ENCODE peak calls at places on chromosomes 12 and 14, in ten cellular contexts. V is breast epithelium, D is uterus, G is IMR-90, A is Peyer's patch, U is heart left ventricle, S is stomach, P is suprapubic skin, B is ovary, W is transverse colon. X is an unnamed sample.

GRCh38 chr12:66438601-66439000 is 136.3 kb downstream of the HELB start:
- DNase-seq in V (no peak), A (no peak), D (no peak), U (no peak), B (no peak), G (peak), W (no peak), S (no peak), P (no peak), X (no peak)

GRCh38 chr12:110689601-110690430 is 901 bp upstream of the HVCN1 start:
- DNase-seq in V (no peak), D (peak), U (peak), S (peak), W (peak), P (no peak), G (no peak), B (peak), A (peak), X (peak)

GRCh38 chr12:27841392-27841882 is 61.4 kb upstream of the MANSC4 start:
- DNase-seq in A (no peak), U (no peak), D (no peak), S (no peak), G (peak), P (no peak), B (no peak), W (no peak), V (no peak), X (no peak)

GRCh38 chr12:52847335-52848102 is 1.3 kb downstream of the KRT78 start:
- DNase-seq in A (no peak), G (no peak), D (no peak), B (no peak), P (no peak), U (no peak), S (peak), V (no peak), W (no peak), X (no peak)

GRCh38 chr12:78672033-78672432 is 192.5 kb upstream of the SYT1 start:
- DNase-seq in B (no peak), V (no peak), G (no peak), U (no peak), A (no peak), W (no peak), D (no peak), S (no peak), P (no peak), X (no peak)

GRCh38 chr12:8681129-8681902 is 16.5 kb upstream of the RIMKLB start:
- DNase-seq in S (no peak), U (no peak), D (no peak), V (no peak), B (no peak), A (no peak), G (peak), P (no peak), W (no peak), X (no peak)

GRCh38 chr12:2936301-2936700 is 22.9 kb upstream of the TEAD4 start:
- DNase-seq in S (no peak), A (no peak), W (no peak), D (no peak), P (no peak), B (no peak), V (no peak), U (no peak), G (no peak), X (no peak)

GRCh38 chr12:112617191-112617505 is 174.4 kb upstream of the RPH3A start:
- DNase-seq in D (no peak), S (no peak), B (no peak), P (no peak), G (no peak), W (no peak), V (no peak), A (no peak), U (no peak), X (no peak)

GRCh38 chr12:66036317-66036716 is 94.2 kb downstream of the LLPH start:
- DNase-seq in P (no peak), S (no peak), D (peak), W (no peak), V (no peak), U (peak), G (peak), B (no peak), A (no peak), X (peak)

GRCh38 chr12:63882844-63883243 is 38.3 kb downstream of the SRGAP1 start:
- DNase-seq in B (no peak), D (no peak), P (no peak), V (no peak), A (no peak), W (no peak), G (peak), U (no peak), S (no peak), X (peak)

GRCh38 chr14:38197001-38197760 is 10.5 kb upstream of the SSTR1 start:
- DNase-seq in W (no peak), P (no peak), D (no peak), U (no peak), G (peak), V (no peak), A (no peak), B (no peak), S (no peak), X (no peak)

GRCh38 chr12:13772264-13772663 is 209.1 kb downstream of the GRIN2B start:
- DNase-seq in S (no peak), W (no peak), B (no peak), V (no peak), D (no peak), A (no peak), P (no peak), G (no peak), U (no peak), X (no peak)

GRCh38 chr14:34111505-34111904 is 160.6 kb upstream of the EGLN3 start:
- DNase-seq in A (no peak), W (no peak), S (no peak), G (no peak), P (no peak), U (no peak), B (no peak), V (no peak), D (no peak), X (no peak)

GRCh38 chr12:123696641-123697040 is 15.5 kb upstream of the ATP6V0A2 start:
- DNase-seq in S (no peak), P (no peak), V (no peak), G (no peak), A (no peak), U (no peak), D (no peak), B (no peak), W (no peak), X (no peak)

GRCh38 chr14:75229923-75230792 is 48.5 kb upstream of the FOS start:
- DNase-seq in V (peak), G (peak), W (peak), A (peak), S (peak), U (no peak), P (no peak), B (no peak), D (no peak), X (peak)

DNA sequence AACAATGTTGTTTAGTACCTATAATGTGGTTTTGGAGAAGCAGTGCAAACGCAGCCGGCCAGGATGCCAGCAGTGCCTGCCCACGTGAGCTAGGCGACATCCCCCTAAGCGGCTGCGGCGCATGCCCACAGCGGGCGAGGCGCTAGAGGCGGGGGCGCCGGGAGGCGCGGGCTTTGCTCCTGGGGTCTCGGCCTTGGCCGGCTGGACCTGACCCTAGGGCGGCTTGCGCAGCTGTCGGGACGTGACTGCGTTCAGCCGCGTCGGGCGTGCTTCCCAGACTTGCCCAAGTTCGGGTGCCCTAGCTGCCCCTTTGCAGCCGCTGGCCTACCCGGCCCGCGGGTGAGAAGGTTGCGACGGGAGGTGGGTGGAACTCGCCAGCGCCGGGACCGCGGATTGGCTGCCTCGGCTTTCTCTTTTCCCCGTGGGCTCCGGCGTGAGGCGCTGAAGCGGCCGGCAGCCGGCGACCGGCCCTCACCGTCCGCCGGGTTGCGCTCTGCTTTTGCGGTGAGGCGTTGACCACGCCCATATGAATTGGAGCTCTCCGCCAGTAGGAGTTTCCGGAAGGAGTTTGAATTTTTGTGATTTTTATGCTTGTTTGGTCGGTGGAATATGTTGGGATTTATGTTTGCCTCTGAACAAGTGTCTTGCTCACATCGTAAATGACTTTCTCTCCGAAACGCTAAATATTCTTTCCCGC is at the start of gene TMEM19:
- DNase-seq in D (peak), B (peak), W (peak), U (peak), S (peak), P (peak), V (peak), A (peak), G (peak), X (peak)
- TF ChIP-seq POLR2A in D (peak), B (peak), W (peak), U (no peak), S (no peak), P (peak), V (no peak), A (peak), G (peak), X (peak)

DNA sequence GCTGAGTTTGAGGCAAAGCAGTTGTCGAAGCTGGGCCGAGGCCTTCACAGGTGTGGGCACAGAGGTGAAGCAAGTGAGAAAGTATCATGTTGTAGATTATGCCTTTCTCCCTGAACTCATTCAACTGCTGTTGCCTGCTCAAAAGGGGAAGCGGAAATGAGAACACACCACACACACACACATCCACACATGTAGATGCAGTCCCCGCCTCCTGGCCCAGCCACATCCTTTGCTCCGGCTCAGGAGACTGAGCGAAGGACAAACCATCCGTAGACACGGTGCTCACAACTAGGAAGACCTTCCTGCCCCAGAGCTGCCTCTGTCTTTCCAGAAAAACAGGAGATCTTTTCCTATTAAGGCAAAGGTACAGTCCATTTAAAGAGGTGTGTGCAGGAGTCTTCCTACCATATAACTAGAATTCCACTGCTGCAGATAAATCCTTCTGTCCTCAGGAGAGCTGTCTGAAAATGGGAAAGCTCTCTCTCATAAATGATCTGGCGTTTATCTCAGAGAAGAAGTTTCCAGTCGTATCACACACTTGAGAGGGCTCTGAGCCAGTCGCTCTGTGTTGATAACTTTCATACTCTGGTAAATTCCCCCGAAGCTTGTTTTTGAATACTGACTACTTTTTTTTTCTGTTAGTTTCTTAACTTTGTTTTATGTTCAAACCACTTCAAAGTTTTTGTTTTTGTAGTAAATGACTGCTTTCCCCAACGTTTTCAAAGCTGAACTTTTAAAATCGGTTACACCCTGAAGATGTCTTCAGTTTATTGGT is at the start of gene TESPA1:
- DNase-seq in D (peak), A (peak), G (no peak), W (peak), P (no peak), U (peak), B (peak), S (peak), V (no peak), X (peak)
- TF ChIP-seq POLR2A in D (no peak), A (peak), G (no peak), W (peak), P (no peak), U (no peak), B (no peak), S (no peak), V (no peak), X (no peak)

DNA sequence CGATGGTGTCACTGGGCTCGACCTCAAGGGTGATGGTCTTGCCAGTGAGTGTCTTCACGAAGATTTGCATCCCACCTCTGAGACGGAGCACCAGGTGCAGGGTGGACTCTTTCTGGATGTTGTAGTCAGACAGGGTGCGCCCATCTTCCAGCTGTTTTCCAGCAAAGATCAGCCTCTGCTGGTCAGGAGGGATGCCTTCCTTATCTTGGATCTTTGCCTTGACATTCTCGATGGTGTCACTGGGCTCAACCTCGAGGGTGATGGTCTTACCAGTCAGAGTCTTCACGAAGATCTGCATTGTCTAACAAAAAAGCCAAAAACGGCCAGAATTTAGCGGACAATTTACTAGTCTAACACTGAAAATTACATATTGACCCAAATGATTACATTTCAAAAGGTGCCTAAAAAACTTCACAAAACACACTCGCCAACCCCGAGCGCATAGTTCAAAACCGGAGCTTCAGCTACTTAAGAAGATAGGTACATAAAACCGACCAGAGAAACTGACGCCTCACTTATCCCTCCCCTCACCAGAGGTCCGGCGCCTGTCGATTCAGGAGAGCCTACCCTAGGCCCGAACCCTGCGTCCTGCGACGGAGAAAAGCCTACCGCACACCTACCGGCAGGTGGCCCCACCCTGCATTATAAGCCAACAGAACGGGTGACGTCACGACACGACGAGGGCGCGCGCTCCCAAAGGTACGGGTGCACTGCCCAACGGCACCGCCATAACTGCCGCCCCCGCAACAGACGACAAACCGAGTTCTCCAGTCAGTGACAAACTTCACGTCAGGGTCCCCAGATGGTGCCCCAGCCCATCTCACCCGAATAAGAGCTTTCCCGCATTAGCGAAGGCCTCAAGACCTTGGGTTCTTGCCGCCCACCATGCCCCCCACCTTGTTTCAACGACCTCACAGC is 717 bp downstream of the UBC start:
- DNase-seq in B (peak), U (peak), D (peak), S (peak), A (peak), G (peak), V (peak), W (peak), P (peak), X (peak)
- TF ChIP-seq POLR2A in B (no peak), U (no peak), D (no peak), S (no peak), A (no peak), G (no peak), V (no peak), W (no peak), P (no peak), X (no peak)

GRCh38 chr12:104723895-104724294 is 234.2 kb downstream of the SLC41A2 start:
- DNase-seq in V (no peak), D (no peak), S (no peak), W (no peak), U (no peak), P (no peak), A (no peak), G (no peak), B (no peak), X (no peak)

GRCh38 chr12:104724992-104725585 is 233.0 kb downstream of the SLC41A2 start:
- DNase-seq in A (no peak), U (no peak), W (no peak), G (no peak), V (no peak), P (no peak), D (no peak), B (no peak), S (no peak), X (no peak)

GRCh38 chr12:104721065-104721458 is 237.0 kb downstream of the SLC41A2 start:
- DNase-seq in W (no peak), S (no peak), V (no peak), G (no peak), D (no peak), B (no peak), U (no peak), P (no peak), A (no peak), X (no peak)

GRCh38 chr12:104721944-104722343 is 236.1 kb downstream of the SLC41A2 start:
- DNase-seq in V (no peak), B (no peak), S (no peak), G (no peak), P (no peak), U (no peak), A (no peak), D (no peak), W (no peak), X (no peak)

DNA sequence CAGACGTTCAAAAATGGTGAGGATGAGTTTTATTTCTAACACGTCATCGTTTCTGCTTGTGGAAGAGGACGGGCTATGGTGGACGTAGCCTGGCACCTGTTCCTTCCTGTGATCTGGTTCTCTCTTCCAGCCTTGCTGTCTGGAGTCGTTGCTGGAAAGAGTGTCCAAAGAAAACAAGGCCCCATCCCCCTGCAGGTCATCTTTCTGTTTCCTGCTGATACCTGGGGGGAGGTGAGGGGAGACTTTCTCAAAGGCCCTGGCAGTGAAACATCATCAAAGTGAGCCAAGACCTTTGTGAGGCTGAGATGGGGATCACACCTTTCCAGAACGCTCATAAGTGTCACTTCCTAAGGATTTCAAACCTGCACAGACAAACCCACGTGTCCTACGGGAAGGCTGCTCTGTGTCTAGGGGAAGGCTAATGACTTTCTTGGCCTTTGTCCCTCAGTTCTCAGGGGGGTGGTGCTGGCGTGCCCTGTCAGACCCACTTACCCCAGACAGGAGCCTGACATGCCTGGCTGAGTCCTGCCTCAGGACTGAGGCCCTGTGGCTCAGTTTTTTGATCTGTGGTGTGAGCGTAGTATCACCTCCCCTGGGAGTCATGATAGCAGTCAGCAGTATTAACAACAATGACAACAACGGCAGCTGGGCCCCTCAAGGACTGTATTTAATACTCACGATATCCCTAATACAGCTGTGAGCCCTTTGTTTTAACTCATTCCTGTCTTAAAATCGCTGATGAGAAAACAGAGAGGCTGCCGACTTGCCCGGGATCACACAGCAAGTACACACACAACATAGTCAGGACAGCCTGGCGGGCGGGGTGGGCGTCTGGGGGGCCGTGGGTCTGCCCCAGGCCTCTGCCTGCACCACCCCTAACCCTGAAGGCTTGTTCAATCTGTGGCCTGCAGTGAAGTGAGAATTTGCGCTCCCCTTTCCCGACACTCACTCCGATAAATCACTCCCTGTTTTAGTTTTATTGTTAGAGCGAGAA is 235.3 kb downstream of the SLC41A2 start:
- DNase-seq in P (no peak), A (no peak), V (no peak), U (no peak), D (no peak), B (no peak), S (no peak), G (no peak), W (no peak), X (no peak)
- TF ChIP-seq POLR2A in P (no peak), A (no peak), V (no peak), U (no peak), D (no peak), B (no peak), S (no peak), G (no peak), W (no peak), X (no peak)

GRCh38 chr14:76968621-76969063 is 59.9 kb downstream of the IRF2BPL start:
- DNase-seq in U (no peak), B (no peak), S (peak), D (no peak), P (no peak), V (no peak), A (no peak), W (no peak), G (no peak), X (peak)
- TF ChIP-seq POLR2A in U (no peak), B (no peak), S (no peak), D (no peak), P (no peak), V (no peak), A (no peak), W (no peak), G (no peak), X (no peak)

GRCh38 chr14:104772707-104773504 is 20.0 kb downstream of the SIVA1 start:
- DNase-seq in G (no peak), P (no peak), W (no peak), B (no peak), A (no peak), D (no peak), V (no peak), S (no peak), U (no peak), X (no peak)

GRCh38 chr14:104773505-104774452 is 20.8 kb downstream of the SIVA1 start:
- DNase-seq in A (no peak), P (no peak), U (no peak), V (no peak), B (no peak), W (no peak), S (no peak), G (no peak), D (no peak), X (peak)

GRCh38 chr14:104771374-104771773 is 18.4 kb downstream of the SIVA1 start:
- DNase-seq in P (no peak), S (no peak), A (no peak), V (no peak), B (no peak), W (no peak), U (no peak), G (no peak), D (no peak), X (no peak)

GRCh38 chr14:104770851-104771272 is 17.9 kb downstream of the SIVA1 start:
- DNase-seq in G (no peak), B (no peak), S (no peak), D (no peak), V (no peak), U (no peak), W (no peak), P (no peak), A (no peak), X (no peak)

GRCh38 chr14:104771918-104772706 is 19.2 kb downstream of the SIVA1 start:
- DNase-seq in D (no peak), W (no peak), S (peak), P (no peak), G (no peak), B (no peak), A (no peak), V (no peak), U (no peak), X (no peak)
- TF ChIP-seq POLR2A in D (no peak), W (no peak), S (no peak), P (no peak), G (no peak), B (no peak), A (no peak), V (no peak), U (no peak), X (no peak)

X was measured in body of pancreas.